ENCODE peak calls at places on chromosomes 12 and 14, in eight cellular contexts. D is naive thymus-derived CD8-positive, alpha-beta T cell; N is stimulated activated CD8-positive, alpha-beta memory T cell treated with anti-CD3 and anti-CD28 coated beads, Interleukin-15, amount 100 ng/mL, for 24 hours; H is NCI-H2171 treated with DMSO at 0.1 percent for 48 hours; U is activated T-helper 1 cell treated with anti-CD3 and anti-CD28 coated beads, Interleukin-2, amount 50 U/mL, for 16 hours; T is GM04504; Z is GM20000; J is GF-D8. W is an unnamed sample.

GRCh38 chr14:73007835-73008234 is 19.1 kb downstream of the ZFYVE1 start:
- DNase-seq in J (no peak), D (no peak), U (no peak), N (no peak), T (no peak), Z (no peak), H (no peak), W (no peak)

GRCh38 chr14:91214306-91214705 is 30.2 kb downstream of the GPR68 start:
- DNase-seq in Z (no peak), N (no peak), T (no peak), D (no peak), H (no peak), J (no peak), U (no peak), W (no peak)

GRCh38 chr12:122875590-122876220 is 20.2 kb downstream of the VPS37B start:
- DNase-seq in U (no peak), Z (peak), H (peak), T (no peak), D (no peak), N (no peak), J (no peak), W (no peak)

GRCh38 chr14:71553779-71554178 is 378.4 kb upstream of the RGS6 start:
- DNase-seq in H (no peak), Z (no peak), T (no peak), D (no peak), J (no peak), U (no peak), N (no peak), W (no peak)

GRCh38 chr12:64506955-64507354 is 55.0 kb downstream of the TBK1 start:
- DNase-seq in U (no peak), Z (no peak), T (no peak), D (no peak), J (no peak), N (no peak), H (no peak), W (no peak)

GRCh38 chr14:53041067-53041466 is 90.2 kb upstream of the FERMT2 start:
- DNase-seq in Z (no peak), H (no peak), D (no peak), T (no peak), J (no peak), N (no peak), U (no peak), W (no peak)

GRCh38 chr12:128783129-128783574 is 40.6 kb downstream of the SLC15A4 start:
- DNase-seq in Z (peak), J (no peak), U (no peak), T (no peak), H (no peak), D (no peak), N (no peak), W (no peak)

GRCh38 chr12:77122661-77123060 is 57.3 kb upstream of the E2F7 start:
- DNase-seq in D (no peak), Z (no peak), U (no peak), H (no peak), J (no peak), T (no peak), N (no peak), W (no peak)

GRCh38 chr12:126389215-126389841 is 1324.1 kb downstream of the AACS start:
- DNase-seq in J (no peak), U (no peak), N (no peak), H (peak), Z (no peak), T (peak), D (no peak), W (peak)

W was measured in HS-5.